ENCODE peak calls at places on chromosomes 11 and 22, in six cellular contexts. Z is endothelial cell of umbilical vein, L is amygdala, O is NCI-H1105 treated with DMSO at 0.1 percent for 48 hours, P is Caki2, C is adrenal gland. H is an unnamed sample.

GRCh38 chr11:12287009-12287373 is 90.4 kb upstream of the PARVA start:
- DNase-seq in Z (peak; percentile 77), L (no peak), O (no peak), P (peak; percentile 89), C (peak; percentile 24), H (peak; percentile 41)

GRCh38 chr22:33568934-33569496 is 351.3 kb downstream of the LARGE1 start:
- DNase-seq in Z (no peak), L (no peak), O (no peak), P (no peak), C (no peak), H (no peak)

GRCh38 chr11:131108780-131109179 is 192.5 kb upstream of the SNX19 start:
- DNase-seq in Z (no peak), L (peak; percentile 3), O (no peak), P (no peak), C (no peak), H (no peak)

GRCh38 chr22:49880281-49880680 is 26.6 kb downstream of the ZBED4 start:
- DNase-seq in Z (peak; percentile 86), L (no peak), O (no peak), P (no peak), C (no peak), H (no peak)

GRCh38 chr11:33997473-33998347 is 53.8 kb upstream of the CAPRIN1 start:
- DNase-seq in Z (no peak), L (no peak), O (no peak), P (no peak), C (no peak), H (no peak)

GRCh38 chr22:42091446-42091764 is 833 bp upstream of the NDUFA6 start:
- DNase-seq in Z (no peak), L (no peak), O (no peak), P (no peak), C (no peak), H (no peak)

GRCh38 chr22:41576877-41577276 is 12.8 kb downstream of the PMM1 start:
- DNase-seq in Z (peak; percentile 31), L (peak; percentile 19), O (no peak), P (peak; percentile 60), C (peak; percentile 88), H (no peak)

GRCh38 chr11:27471588-27472397 is 797 bp downstream of the LGR4 start:
- DNase-seq in Z (peak; percentile 11), L (peak; percentile 26), O (peak; percentile 45), P (no peak), C (peak; percentile 53), H (peak; percentile 58)

GRCh38 chr22:26646158-26646557 is 11.2 kb upstream of the MIAT start:
- DNase-seq in Z (no peak), L (no peak), O (peak; percentile 12), P (no peak), C (no peak), H (no peak)

GRCh38 chr11:122354029-122354697 is 238.1 kb upstream of the BLID start:
- DNase-seq in Z (no peak), L (no peak), O (no peak), P (no peak), C (no peak), H (no peak)

GRCh38 chr11:95512682-95513081 is 276.9 kb downstream of the FAM76B start:
- DNase-seq in Z (peak; percentile 41), L (no peak), O (peak; percentile 15), P (peak; percentile 32), C (peak; percentile 89), H (peak; percentile 67)

GRCh38 chr11:129951201-129951882 is 51.3 kb downstream of the PRDM10 start:
- DNase-seq in Z (no peak), L (no peak), O (no peak), P (no peak), C (no peak), H (no peak)

GRCh38 chr11:13669544-13670488 is 1.3 kb downstream of the FAR1 start:
- DNase-seq in Z (no peak), L (no peak), O (no peak), P (peak; percentile 6), C (no peak), H (no peak)